ENCODE peak calls at places on chromosome 4, in four cellular contexts. N, W, S and Y are unnamed samples. For H3K4me1, the result is how much of the 10 kb centered on the place peaks cover.

GRCh38 chr4:9989918-9990635 is 31.2 kb downstream of the SLC2A9 start:
- DNase-seq in S (no peak), W (no peak), N (no peak), Y (no peak)

GRCh38 chr4:19372365-19372764 is 879.3 kb upstream of the SLIT2 start:
- DNase-seq in S (no peak), W (no peak), N (no peak), Y (no peak)

GRCh38 chr4:108170729-108171540 is 2.2 kb upstream of the LEF1 start:
- DNase-seq in N (no peak), S (no peak), W (no peak), Y (no peak)

GRCh38 chr4:1191621-1192020 is 19.2 kb upstream of the SPON2 start:
- DNase-seq in S (no peak), N (no peak), W (no peak), Y (no peak)

GRCh38 chr4:8055206-8055605 is 103.4 kb downstream of the ABLIM2 start:
- DNase-seq in N (no peak), S (no peak), W (no peak), Y (no peak)

GRCh38 chr4:138162259-138162658 is 79.9 kb downstream of the SLC7A11 start:
- DNase-seq in W (no peak), N (no peak), S (no peak), Y (no peak)

GRCh38 chr4:154984616-154985015 is 203.5 kb downstream of the RBM46 start:
- DNase-seq in W (no peak), N (no peak), S (no peak), Y (no peak)

GRCh38 chr4:182531555-182532162 is 288.5 kb downstream of the TENM3 start:
- DNase-seq in N (no peak), S (no peak), W (peak), Y (no peak)

GRCh38 chr4:56746639-56747038 is 65.5 kb upstream of the HOPX start:
- DNase-seq in S (no peak), N (no peak), W (no peak), Y (no peak)

GRCh38 chr4:136864580-136865185 is 667.6 kb downstream of the PCDH18 start:
- DNase-seq in W (peak), S (peak), N (no peak), Y (peak)

GRCh38 chr4:83075271-83075670 is 39.3 kb downstream of the PLAC8 start:
- DNase-seq in W (peak), N (no peak), S (no peak), Y (no peak)

GRCh38 chr4:134465417-134465816 is 263.8 kb upstream of the PABPC4L start:
- DNase-seq in S (no peak), W (no peak), N (no peak), Y (no peak)

GRCh38 chr4:143743591-143743990 is 43.1 kb upstream of the FREM3 start:
- DNase-seq in S (no peak), N (no peak), W (no peak), Y (no peak)

GRCh38 chr4:122639181-122639580 is 18.3 kb upstream of the IL21 start:
- DNase-seq in W (no peak), N (no peak), S (no peak), Y (no peak)

GRCh38 chr4:1653776-1654175 is 30.3 kb downstream of the FAM53A start:
- DNase-seq in N (no peak), W (no peak), S (no peak), Y (no peak)

GRCh38 chr4:76955187-76955586 is 5.6 kb downstream of the SEPTIN11 start:
- DNase-seq in N (no peak), W (peak), S (no peak), Y (no peak)

DNA sequence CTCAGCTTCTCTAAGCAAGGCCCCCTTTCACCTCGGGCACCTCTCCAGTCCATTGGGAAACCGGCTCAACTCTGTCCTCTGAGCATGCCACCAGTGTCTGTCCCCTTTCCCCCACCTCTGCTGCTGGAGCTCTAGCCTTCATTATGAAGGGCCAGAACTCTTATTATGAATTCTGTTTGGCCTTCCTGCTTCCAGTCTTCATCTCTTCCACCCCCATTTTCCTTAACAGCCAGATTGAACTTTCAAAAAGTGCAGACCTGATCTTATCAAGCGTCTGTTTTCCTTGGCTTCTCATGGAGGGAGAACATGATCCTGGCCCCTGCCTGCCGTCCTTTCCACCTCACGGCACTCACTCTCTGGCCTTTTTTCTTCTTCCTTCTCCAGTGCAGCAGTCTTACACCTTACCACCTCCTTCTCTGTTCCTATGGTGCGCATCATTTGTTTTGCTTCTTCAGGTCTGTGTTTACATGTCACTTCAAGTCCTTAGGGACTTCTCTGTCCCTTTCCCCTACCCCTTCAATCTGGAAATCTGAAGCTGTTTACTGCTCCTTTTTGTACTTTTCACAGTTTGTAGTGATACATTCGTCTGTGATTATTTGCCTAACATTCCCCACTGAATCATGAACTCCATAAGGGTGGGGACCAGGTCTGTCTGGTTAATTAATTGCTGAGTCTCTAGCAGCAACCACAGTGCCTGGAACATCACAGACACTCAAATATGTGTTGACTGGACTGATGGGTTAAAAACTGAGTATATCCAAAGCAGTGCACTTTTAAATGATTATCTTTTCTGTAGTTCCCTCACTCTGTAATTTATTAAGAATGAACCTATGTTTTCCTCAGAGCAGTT is 55.8 kb downstream of the FNIP2 start:
- DNase-seq in W (peak), N (no peak), S (no peak), Y (no peak)
- H3K4me1 ChIP-seq in W (half or more), N (under half), S (under half), Y (under half)

GRCh38 chr4:38670061-38670894 is 6.3 kb downstream of the KLF3 start:
- DNase-seq in S (no peak), W (no peak), N (no peak), Y (no peak)
- H3K4me1 ChIP-seq in S (half or more), W (half or more), N (under half), Y (half or more)

GRCh38 chr4:170022211-170022610 is 4.0 kb downstream of the MFAP3L start:
- DNase-seq in W (no peak), N (no peak), S (no peak), Y (no peak)
- H3K4me1 ChIP-seq in W (under half), N (under half), S (under half), Y (under half)

DNA sequence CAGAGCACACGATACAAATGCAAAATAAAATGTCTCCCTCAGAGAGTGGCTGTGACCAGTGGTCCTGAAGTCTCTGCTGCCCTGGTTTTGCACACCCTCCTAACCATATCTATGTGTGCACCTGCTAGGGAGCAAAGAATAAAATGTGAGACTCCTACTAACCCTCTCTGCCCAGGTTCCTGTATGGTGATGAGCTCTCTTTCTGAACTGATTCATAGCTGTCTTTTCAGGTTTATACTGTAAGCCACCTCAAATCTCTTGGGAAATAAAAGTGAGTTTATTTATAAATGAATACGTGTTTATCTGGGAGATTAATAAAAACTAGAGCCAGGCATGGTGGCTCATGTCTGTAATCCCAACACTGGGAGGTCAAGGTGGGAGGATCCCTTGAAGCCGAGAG is 126.0 kb upstream of the RBPJ start:
- DNase-seq in S (no peak), W (no peak), N (no peak), Y (no peak)
- H3K4me1 ChIP-seq in S (under half), W (under half), N (under half), Y (under half)

GRCh38 chr4:3385719-3386440 is 55.9 kb upstream of the HGFAC start:
- DNase-seq in N (no peak), W (no peak), S (no peak), Y (no peak)
- H3K4me1 ChIP-seq in N (under half), W (under half), S (under half), Y (under half)

DNA sequence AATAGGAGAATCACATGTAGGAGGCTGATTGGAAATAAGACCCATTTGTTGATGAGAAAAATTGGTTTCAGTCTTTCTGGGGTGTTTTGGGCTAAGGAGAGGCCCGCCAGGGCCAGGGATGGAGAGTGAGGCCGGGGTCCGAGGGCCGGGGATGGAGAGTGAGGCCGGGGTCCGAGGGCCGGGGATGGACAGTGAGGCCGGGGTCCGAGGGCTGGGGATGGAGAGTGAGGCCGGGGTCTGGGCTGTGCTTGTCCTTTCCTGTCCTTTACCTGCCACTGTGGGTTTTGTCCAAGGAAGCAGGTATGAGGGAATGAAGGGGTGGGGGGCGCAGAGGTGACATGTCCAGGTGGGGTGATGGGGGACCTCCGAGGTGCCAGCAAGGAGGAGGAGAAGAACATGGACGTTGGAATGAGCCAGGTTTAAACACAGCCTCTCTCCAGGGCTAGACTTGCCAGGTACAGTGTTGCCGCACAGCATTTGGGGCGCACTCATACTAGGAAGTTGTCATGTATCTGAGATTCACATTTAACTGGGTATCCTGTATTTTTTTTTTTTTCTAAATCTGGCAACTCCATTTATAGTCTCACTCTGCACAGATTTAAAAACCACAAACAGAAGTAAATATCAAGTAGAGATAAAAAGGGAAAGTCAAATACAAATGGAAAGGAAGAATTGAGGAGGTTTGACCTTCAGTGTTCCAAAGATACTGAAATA is 8.8 kb downstream of the RGS12 start:
- DNase-seq in N (no peak), S (peak), W (no peak), Y (no peak)
- H3K4me1 ChIP-seq in N (under half), S (half or more), W (under half), Y (under half)

GRCh38 chr4:6767725-6768538 is 14.6 kb upstream of the KIAA0232 start:
- DNase-seq in N (no peak), S (no peak), W (peak), Y (no peak)

GRCh38 chr4:6768539-6768905 is 14.0 kb upstream of the KIAA0232 start:
- DNase-seq in W (peak), S (no peak), N (no peak), Y (no peak)

GRCh38 chr4:6769984-6770420 is 12.5 kb upstream of the KIAA0232 start:
- DNase-seq in W (no peak), S (no peak), N (no peak), Y (no peak)

GRCh38 chr4:6770581-6771228 is 11.8 kb upstream of the KIAA0232 start:
- DNase-seq in W (no peak), N (no peak), S (no peak), Y (no peak)

DNA sequence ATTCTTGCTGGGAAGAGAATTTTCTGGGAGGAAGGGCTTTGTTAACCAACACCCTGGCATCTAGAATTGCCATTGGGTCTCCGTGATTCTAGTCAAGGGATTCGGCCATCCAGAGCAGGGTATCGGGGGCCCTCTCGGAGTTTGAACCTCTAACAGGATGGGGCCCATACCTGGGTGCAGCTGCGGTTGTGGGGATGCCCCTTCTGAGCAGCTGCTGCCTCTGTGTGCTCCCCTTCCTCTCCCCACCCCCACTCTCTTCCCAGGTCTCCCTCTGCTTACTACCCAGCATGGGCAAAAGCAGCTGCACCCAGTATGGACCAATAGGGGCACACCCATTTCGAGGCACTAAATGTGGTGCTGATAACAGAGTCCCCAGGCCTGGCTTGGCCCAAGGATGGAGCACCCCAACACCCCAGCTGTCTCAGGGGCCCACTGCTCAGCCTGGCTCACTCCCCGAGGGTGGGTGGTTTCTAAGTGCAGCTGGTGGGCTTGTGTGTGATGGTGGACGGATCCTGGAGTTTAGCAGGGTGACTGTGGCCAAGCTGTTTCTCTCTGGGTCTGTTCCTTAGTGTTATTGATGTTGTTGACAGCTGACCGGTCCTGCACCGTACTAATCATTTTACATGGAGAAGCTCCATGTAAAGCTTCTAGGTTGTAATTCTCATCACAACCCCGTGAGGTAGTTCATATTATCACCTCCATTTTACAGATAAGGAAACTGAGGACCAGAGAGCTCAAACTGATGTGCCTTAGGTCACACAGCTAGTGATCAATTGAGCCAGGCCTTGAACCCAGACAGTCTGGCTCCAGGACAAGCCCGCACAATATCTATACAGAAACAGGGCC is 13.2 kb upstream of the KIAA0232 start:
- DNase-seq in S (peak), N (no peak), W (no peak), Y (no peak)
- H3K4me1 ChIP-seq in S (under half), N (under half), W (under half), Y (under half)

GRCh38 chr4:40500781-40501180 is 128.9 kb downstream of the RBM47 start:
- DNase-seq in S (no peak), W (no peak), N (no peak), Y (no peak)
- H3K4me1 ChIP-seq in S (under half), W (under half), N (under half), Y (under half)